ENCODE peak calls at places on chromosomes 12 and 14, in six cellular contexts. J is IMR-90, R is trophoblast cell, O is mesenchymal stem cell, G is H9, D is H1. K is an unnamed sample.

GRCh38 chr12:99529966-99530365 is 117.6 kb upstream of the GARIN6 start:
- DNase-seq in J (peak), R (no peak), O (peak), G (no peak), D (no peak), K (no peak)

GRCh38 chr12:72368298-72368697 is 96.1 kb downstream of the TRHDE start:
- DNase-seq in J (peak), R (no peak), O (no peak), G (no peak), D (no peak), K (no peak)

GRCh38 chr14:71651228-71651627 is 281.0 kb upstream of the RGS6 start:
- DNase-seq in J (peak), R (no peak), O (peak), G (no peak), D (no peak), K (no peak)

GRCh38 chr12:89020689-89021088 is 331.6 kb downstream of the DUSP6 start:
- DNase-seq in J (no peak), R (no peak), O (no peak), G (no peak), D (no peak), K (no peak)

GRCh38 chr14:35810963-35811362 is 1.9 kb upstream of the RALGAPA1 start:
- DNase-seq in J (no peak), R (no peak), O (no peak), G (no peak), D (no peak), K (no peak)

GRCh38 chr12:90729741-90730140 is 225.2 kb downstream of the CCER1 start:
- DNase-seq in J (peak), R (peak), O (peak), G (no peak), D (no peak), K (no peak)

GRCh38 chr14:90287791-90288190 is 31.4 kb downstream of the PSMC1 start:
- DNase-seq in J (no peak), R (no peak), O (no peak), G (no peak), D (no peak), K (no peak)

GRCh38 chr14:102932484-102933248 is 10.2 kb downstream of the AMN start:
- DNase-seq in J (no peak), R (no peak), O (no peak), G (no peak), D (no peak), K (no peak)

GRCh38 chr12:52428121-52428520 is 6.0 kb downstream of the KRT75 start:
- DNase-seq in J (no peak), R (peak), O (no peak), G (peak), D (no peak), K (no peak)

GRCh38 chr14:87113286-87113685 is 879.7 kb downstream of the GALC start:
- DNase-seq in J (no peak), R (no peak), O (no peak), G (no peak), D (no peak), K (no peak)

GRCh38 chr12:130437555-130438242 is 100.0 kb downstream of the PIWIL1 start:
- DNase-seq in J (no peak), R (no peak), O (no peak), G (no peak), D (no peak), K (no peak)

DNA sequence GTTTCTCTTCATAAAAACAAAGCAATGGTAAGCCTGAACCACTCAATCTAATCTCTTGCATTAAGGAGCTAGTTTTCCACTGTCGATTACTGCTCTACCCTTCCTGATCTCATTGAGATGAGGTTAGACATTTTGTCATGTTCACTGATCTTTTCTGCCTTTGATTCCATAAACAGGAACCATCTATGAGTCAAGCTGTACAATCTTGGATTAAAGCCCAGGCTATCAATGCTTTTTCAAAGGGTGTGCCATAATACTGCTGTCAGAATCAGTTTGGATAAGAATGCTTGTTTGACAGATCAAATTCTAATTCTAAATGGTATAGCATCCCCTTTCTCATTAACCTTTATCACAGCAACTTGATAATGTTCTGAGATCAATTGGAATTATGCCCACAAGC is 16.1 kb downstream of the GRIP1 start:
- DNase-seq in J (peak), R (no peak), O (peak), G (no peak), D (no peak), K (no peak)
- H3K14ac ChIP-seq in J (no peak), R (no peak), O (no peak), G (no peak), D (no peak), K (no peak)

DNA sequence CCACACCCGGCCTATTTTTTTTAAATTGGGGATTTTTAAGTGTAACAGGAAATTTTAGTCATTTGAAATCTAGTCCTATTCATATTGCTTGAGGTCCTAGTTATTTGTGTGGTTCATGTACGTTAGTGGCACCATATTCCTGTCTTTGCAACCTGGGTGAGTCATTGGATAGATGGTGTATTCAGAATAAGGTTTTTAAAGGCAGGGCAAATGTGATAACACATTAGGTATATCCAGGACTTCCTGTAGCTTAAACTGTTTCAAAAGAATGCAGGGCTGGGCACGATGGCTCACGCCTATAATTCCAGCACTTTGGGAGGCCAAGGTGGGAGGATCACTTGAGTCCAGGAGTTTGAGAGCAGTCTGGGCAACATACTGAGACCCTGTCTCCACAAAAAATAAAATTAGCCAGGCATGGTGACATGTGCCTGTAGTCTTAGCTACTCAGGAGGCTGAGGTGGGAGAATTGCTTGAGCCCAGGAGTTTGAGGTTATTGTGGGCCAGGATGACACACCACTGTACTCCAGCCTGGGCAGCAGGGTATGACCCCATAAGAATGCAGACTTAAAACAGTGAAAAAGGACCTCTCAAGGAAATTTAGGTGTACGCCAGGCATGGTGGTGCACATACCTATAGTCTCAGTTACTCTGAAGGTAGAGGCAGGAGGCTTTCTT is 8.1 kb downstream of the ATP6V0A2 start:
- DNase-seq in J (no peak), R (no peak), O (no peak), G (no peak), D (no peak), K (no peak)
- H3K23ac ChIP-seq in J (no peak), R (no peak), O (no peak), G (no peak), D (no peak), K (no peak)

GRCh38 chr14:100428727-100429126 is 105.6 kb downstream of the SLC25A47 start:
- DNase-seq in J (peak), R (no peak), O (peak), G (no peak), D (no peak), K (no peak)

GRCh38 chr14:100426331-100426730 is 103.2 kb downstream of the SLC25A47 start:
- DNase-seq in J (no peak), R (no peak), O (no peak), G (no peak), D (no peak), K (no peak)

GRCh38 chr14:100427166-100427565 is 104.0 kb downstream of the SLC25A47 start:
- DNase-seq in J (no peak), R (no peak), O (no peak), G (no peak), D (no peak), K (no peak)

GRCh38 chr14:100430571-100430970 is 107.4 kb downstream of the SLC25A47 start:
- DNase-seq in J (no peak), R (no peak), O (no peak), G (no peak), D (no peak), K (no peak)

DNA sequence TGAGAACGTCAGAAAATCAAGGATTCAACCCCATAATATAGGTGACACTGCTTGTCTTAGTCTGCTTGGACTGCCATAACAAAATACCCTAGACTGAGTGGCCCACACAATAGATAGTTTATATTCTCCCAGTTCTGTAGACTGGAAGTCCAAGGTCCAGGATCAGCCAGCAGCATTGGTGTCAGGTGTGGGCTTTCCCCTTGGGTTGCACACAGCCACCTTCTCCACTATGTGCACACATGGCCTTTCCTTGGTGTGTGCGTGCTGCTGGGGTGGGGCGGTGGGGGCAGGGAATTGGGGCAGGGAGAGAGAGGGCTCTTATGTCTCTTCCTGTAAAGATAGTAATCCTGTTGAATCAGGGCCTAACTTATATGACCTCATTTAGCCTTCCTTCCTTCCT is 106.4 kb downstream of the SLC25A47 start:
- DNase-seq in J (no peak), R (no peak), O (no peak), G (no peak), D (no peak), K (no peak)
- H3K27ac ChIP-seq in J (no peak), R (no peak), O (no peak), G (no peak), D (no peak), K (no peak)

GRCh38 chr14:55075628-55076027 is 24.2 kb downstream of the MAPK1IP1L start:
- DNase-seq in J (peak), R (no peak), O (peak), G (no peak), D (no peak), K (no peak)

GRCh38 chr14:55071870-55072640 is 20.6 kb downstream of the MAPK1IP1L start:
- DNase-seq in J (peak), R (peak), O (peak), G (no peak), D (no peak), K (no peak)

GRCh38 chr14:55073856-55074255 is 22.4 kb downstream of the MAPK1IP1L start:
- DNase-seq in J (peak), R (no peak), O (peak), G (no peak), D (peak), K (no peak)

GRCh38 chr14:55077155-55077554 is 25.7 kb downstream of the MAPK1IP1L start:
- DNase-seq in J (no peak), R (peak), O (peak), G (no peak), D (peak), K (no peak)

GRCh38 chr14:55074662-55075061 is 23.2 kb downstream of the MAPK1IP1L start:
- DNase-seq in J (peak), R (no peak), O (peak), G (no peak), D (peak), K (no peak)
- H3K14ac ChIP-seq in J (peak), R (no peak), O (no peak), G (no peak), D (no peak), K (no peak)

GRCh38 chr14:49992036-49992435 is 99.2 kb downstream of the ARF6 start:
- DNase-seq in J (no peak), R (no peak), O (no peak), G (no peak), D (no peak), K (no peak)
- H3K23ac ChIP-seq in J (no peak), R (no peak), O (no peak), G (no peak), D (no peak), K (no peak)

GRCh38 chr12:116614194-116614885 is 55.2 kb downstream of the MAP1LC3B2 start:
- DNase-seq in J (peak), R (peak), O (no peak), G (no peak), D (no peak), K (no peak)
- H3K27ac ChIP-seq in J (no peak), R (no peak), O (no peak), G (no peak), D (no peak), K (no peak)

DNA sequence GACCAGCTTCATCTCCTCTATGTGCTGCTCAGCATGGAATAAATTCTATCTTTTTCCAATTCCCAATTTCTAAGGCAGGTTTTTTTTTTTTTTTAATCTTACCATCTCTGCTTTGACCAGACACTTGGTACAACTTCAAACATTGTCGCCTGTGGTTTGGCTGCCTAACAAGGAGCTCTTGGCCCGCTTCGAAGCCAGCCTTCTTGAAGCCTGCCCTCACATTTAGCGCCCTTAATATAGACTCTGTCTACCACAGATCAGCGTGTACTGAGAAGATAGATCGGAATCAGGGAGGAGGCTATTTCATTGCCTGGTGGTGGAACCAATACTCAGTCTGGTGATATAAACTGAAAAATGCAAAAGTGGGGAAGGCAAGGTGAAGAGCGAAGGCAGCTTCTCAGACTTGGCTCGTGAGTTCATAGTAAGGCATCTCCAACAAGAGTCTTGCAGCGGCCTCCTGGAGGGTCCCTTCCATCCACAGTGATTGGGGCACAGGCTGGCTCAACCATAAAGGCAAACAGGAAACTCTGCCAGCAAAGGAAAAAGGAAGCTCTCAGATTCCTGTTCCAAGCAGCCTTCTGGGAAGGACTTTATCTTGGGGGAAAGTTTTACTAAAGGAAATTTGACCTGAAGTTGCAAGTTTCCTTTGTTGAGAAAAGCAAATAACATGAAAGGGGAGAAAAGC is 103.2 kb upstream of the BCL2L14 start:
- DNase-seq in J (no peak), R (no peak), O (no peak), G (no peak), D (no peak), K (no peak)
- H3K14ac ChIP-seq in J (no peak), R (no peak), O (no peak), G (no peak), D (no peak), K (no peak)

DNA sequence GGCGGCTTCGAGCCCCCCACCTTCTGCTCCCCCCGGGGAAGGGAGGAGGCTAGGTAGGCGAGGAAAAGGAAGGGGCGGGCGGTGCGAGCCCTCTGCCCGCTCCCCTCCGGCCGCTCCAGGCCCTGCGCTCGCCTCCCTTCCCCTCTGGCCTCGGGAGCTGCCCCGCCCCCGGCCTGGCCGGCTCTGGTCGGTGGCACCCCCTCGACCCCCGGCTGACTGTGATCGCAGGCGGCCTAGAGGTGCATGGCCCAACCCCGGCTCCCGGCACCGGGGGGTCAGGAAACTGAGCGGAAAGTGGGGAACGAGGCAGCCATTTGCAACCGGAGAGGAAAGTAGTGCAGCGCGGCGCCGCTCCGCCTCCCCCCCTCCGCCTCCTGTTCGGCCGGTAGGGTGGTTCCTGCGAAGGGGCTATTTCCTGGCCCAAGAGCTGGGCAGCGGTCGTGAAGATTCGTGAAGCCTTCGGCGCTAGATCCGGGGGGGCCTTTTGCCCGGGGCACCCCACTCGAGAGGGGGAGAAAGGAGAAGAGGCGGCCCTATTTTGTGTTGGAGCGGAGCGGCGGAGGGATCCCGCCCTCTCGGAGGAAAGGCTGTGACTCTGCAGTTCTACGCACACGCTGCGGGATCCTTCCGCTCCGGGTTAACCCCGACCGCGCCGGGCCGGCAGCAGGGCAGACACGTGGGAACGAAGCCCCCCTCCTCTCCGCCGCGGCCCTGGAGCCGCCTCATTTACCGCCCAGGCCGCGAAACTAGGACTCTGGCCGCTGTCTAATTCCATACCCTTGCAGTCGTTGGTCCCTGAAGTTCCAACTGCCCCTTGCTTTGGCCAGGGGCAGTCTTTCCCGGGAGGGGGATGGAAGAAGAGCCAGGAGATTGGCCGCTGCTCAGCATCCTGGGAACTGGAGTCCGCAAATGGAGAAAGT is at the start of gene KMT2D:
- DNase-seq in J (peak), R (peak), O (peak), G (peak), D (peak), K (peak)
- H3K23ac ChIP-seq in J (peak), R (no peak), O (peak), G (no peak), D (no peak), K (peak)